ENCODE peak calls at places on chromosomes 1 and 21, in four cellular contexts. One of them, this sample, is unnamed.

GRCh38 chr1:168609133-168609715 is 32.8 kb downstream of the XCL1 start:
- DNase-seq in neural progenitor cell: peak; percentile 45
- DNase-seq in prostate gland: no peak
- DNase-seq in uterus: peak; percentile 76
- DNase-seq in this sample: no peak

GRCh38 chr1:9416506-9416905 is 122.8 kb upstream of the SLC25A33 start:
- DNase-seq in neural progenitor cell: no peak
- DNase-seq in prostate gland: no peak
- DNase-seq in uterus: no peak
- DNase-seq in this sample: no peak

GRCh38 chr1:65260851-65261473 is 48.4 kb upstream of the DNAJC6 start:
- DNase-seq in neural progenitor cell: no peak
- DNase-seq in prostate gland: no peak
- DNase-seq in uterus: no peak
- DNase-seq in this sample: no peak

GRCh38 chr1:22861764-22862440 is 110.8 kb downstream of the LACTBL1 start:
- DNase-seq in neural progenitor cell: peak; percentile 61
- DNase-seq in prostate gland: no peak
- DNase-seq in uterus: no peak
- DNase-seq in this sample: no peak

GRCh38 chr1:52925571-52926005 is 1.5 kb upstream of the SCP2 start:
- DNase-seq in neural progenitor cell: no peak
- DNase-seq in prostate gland: no peak
- DNase-seq in uterus: peak; percentile 39
- DNase-seq in this sample: peak; percentile 11

GRCh38 chr1:58755468-58755872 is 28.4 kb downstream of the JUN start:
- DNase-seq in neural progenitor cell: no peak
- DNase-seq in prostate gland: peak; percentile 52
- DNase-seq in uterus: peak; percentile 85
- DNase-seq in this sample: peak; percentile 95

GRCh38 chr1:218931331-218931730 is 242.3 kb upstream of the LYPLAL1 start:
- DNase-seq in neural progenitor cell: no peak
- DNase-seq in prostate gland: no peak
- DNase-seq in uterus: no peak
- DNase-seq in this sample: no peak

GRCh38 chr21:41923641-41924342 is 30.0 kb downstream of the C2CD2 start:
- DNase-seq in neural progenitor cell: no peak
- DNase-seq in prostate gland: no peak
- DNase-seq in uterus: no peak
- DNase-seq in this sample: no peak

GRCh38 chr1:22388666-22389455 is 62.8 kb upstream of the ZBTB40 start:
- DNase-seq in neural progenitor cell: no peak
- DNase-seq in prostate gland: no peak
- DNase-seq in uterus: no peak
- DNase-seq in this sample: peak; percentile 60

GRCh38 chr21:34907783-34908423 is 141.2 kb downstream of the RUNX1 start:
- DNase-seq in neural progenitor cell: no peak
- DNase-seq in prostate gland: no peak
- DNase-seq in uterus: no peak
- DNase-seq in this sample: no peak

GRCh38 chr1:243496173-243496553 is 240.3 kb downstream of the SDCCAG8 start:
- DNase-seq in neural progenitor cell: peak; percentile 26
- DNase-seq in prostate gland: no peak
- DNase-seq in uterus: no peak
- DNase-seq in this sample: no peak

GRCh38 chr21:23496729-23497128 is 2110.6 kb downstream of the MRPL39 start:
- DNase-seq in neural progenitor cell: no peak
- DNase-seq in prostate gland: no peak
- DNase-seq in uterus: no peak
- DNase-seq in this sample: no peak

GRCh38 chr1:181442181-181442525 is 41.2 kb upstream of the CACNA1E start:
- DNase-seq in neural progenitor cell: no peak
- DNase-seq in prostate gland: no peak
- DNase-seq in uterus: no peak
- DNase-seq in this sample: no peak

GRCh38 chr21:42376338-42376982 is 10.1 kb upstream of the TFF1 start:
- DNase-seq in neural progenitor cell: no peak
- DNase-seq in prostate gland: peak; percentile 47
- DNase-seq in uterus: no peak
- DNase-seq in this sample: no peak

GRCh38 chr1:108561731-108562326 is 1.9 kb downstream of the EEIG2 start:
- DNase-seq in neural progenitor cell: peak; percentile 84
- DNase-seq in prostate gland: peak; percentile 65
- DNase-seq in uterus: peak; percentile 19
- DNase-seq in this sample: no peak

GRCh38 chr1:228911225-228911624 is 175.9 kb downstream of the RHOU start:
- DNase-seq in neural progenitor cell: peak; percentile 55
- DNase-seq in prostate gland: no peak
- DNase-seq in uterus: no peak
- DNase-seq in this sample: peak; percentile 23

GRCh38 chr1:32693455-32694174 is 9.0 kb downstream of the SYNC start:
- DNase-seq in neural progenitor cell: no peak
- DNase-seq in prostate gland: no peak
- DNase-seq in uterus: no peak
- DNase-seq in this sample: no peak

GRCh38 chr1:9239622-9240401 is 5.2 kb downstream of the H6PD start:
- DNase-seq in neural progenitor cell: peak; percentile 30
- DNase-seq in prostate gland: no peak
- DNase-seq in uterus: peak; percentile 79
- DNase-seq in this sample: peak; percentile 66

GRCh38 chr21:34886554-34887385 is 162.3 kb downstream of the RUNX1 start:
- DNase-seq in neural progenitor cell: peak; percentile 76
- DNase-seq in prostate gland: no peak
- DNase-seq in uterus: no peak
- DNase-seq in this sample: no peak

GRCh38 chr1:80217377-80217986 is 1211.0 kb upstream of the ADGRL4 start:
- DNase-seq in neural progenitor cell: peak; percentile 55
- DNase-seq in prostate gland: peak; percentile 26
- DNase-seq in uterus: no peak
- DNase-seq in this sample: no peak

GRCh38 chr21:39033878-39034589 is 149.2 kb downstream of the PSMG1 start:
- DNase-seq in neural progenitor cell: no peak
- DNase-seq in prostate gland: peak; percentile 75
- DNase-seq in uterus: no peak
- DNase-seq in this sample: no peak

GRCh38 chr1:206479164-206480125 is 9.2 kb downstream of the IKBKE start:
- DNase-seq in neural progenitor cell: peak; percentile 83
- DNase-seq in prostate gland: peak; percentile 66
- DNase-seq in uterus: peak; percentile 77
- DNase-seq in this sample: peak; percentile 48

DNA sequence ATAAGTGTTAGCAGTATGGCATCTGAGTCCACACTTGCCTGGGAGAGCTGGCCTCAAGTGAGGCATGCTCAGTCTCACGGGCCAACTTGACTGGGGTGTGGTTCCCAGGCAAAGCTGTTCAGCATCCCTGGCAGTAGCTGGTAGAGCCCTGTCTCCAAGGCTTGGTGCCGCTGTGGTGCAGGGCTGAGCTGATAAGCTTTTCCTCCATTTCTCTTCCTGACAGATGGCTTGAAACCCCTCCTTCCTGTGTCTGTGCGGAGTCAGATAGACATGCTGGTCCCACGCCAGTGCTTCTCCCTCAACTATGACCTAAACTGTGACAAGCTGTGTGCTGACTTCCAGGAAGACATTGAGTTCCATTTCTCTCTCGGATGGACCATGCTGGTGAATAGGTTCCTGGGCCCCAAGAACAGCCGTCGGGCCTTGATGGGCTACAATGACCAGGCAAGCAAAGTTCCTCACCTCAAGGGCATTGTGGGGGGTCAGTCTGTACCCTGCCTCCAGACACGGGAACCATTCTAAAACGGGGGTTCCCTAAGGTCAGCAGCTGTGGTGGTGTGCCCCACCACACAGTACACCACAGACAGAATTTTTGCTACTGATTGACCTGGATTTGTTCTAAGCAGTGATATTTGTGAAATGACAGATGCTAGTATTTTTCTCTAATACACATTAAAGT is 13.7 kb upstream of the MIIP start:
- DNase-seq in neural progenitor cell: no peak
- DNase-seq in prostate gland: no peak
- DNase-seq in uterus: no peak
- DNase-seq in this sample: no peak
- H3K36me3 ChIP-seq in neural progenitor cell: no peaks in the 10 kb centered on the region
- H3K36me3 ChIP-seq in prostate gland: peaks cover 19% of the 10 kb centered on the region
- H3K36me3 ChIP-seq in uterus: no peaks in the 10 kb centered on the region
- H3K36me3 ChIP-seq in this sample: peaks cover 83% of the 10 kb centered on the region

DNA sequence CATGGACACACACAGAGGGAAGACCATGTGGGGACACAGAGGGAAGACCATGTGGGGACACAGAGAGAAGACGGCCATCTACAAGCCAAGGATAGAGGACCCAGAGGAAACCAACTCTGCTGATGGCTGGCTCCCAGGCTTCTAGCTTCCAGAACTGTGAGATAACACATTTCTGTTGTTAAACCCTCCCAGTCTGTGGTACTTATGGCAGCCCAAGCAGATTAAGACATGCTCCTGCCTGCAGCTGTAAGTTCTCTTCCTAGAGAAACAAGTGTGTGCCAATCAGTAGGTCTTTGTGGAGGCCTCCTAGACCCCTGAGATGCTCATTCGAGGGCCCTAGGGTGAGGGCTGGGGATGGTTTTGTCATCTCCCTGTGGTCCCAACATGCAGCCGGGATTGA is 2.7 kb downstream of the AGT start:
- DNase-seq in neural progenitor cell: no peak
- DNase-seq in prostate gland: no peak
- DNase-seq in uterus: no peak
- DNase-seq in this sample: no peak
- H3K4me3 ChIP-seq in neural progenitor cell: no peak overlapping the region
- H3K4me3 ChIP-seq in prostate gland: no peak overlapping the region
- H3K4me3 ChIP-seq in uterus: no peak overlapping the region
- H3K4me3 ChIP-seq in this sample: no peak overlapping the region

GRCh38 chr1:116255486-116255885 is 117.6 kb upstream of the ATP1A1 start:
- DNase-seq in neural progenitor cell: peak; percentile 15
- DNase-seq in prostate gland: no peak
- DNase-seq in uterus: no peak
- DNase-seq in this sample: no peak
- H3K27ac ChIP-seq in neural progenitor cell: no peak overlapping the region
- H3K27ac ChIP-seq in prostate gland: no peak overlapping the region
- H3K27ac ChIP-seq in uterus: no peak overlapping the region
- H3K27ac ChIP-seq in this sample: no peak overlapping the region

GRCh38 chr21:32843561-32843960 is 72.0 kb upstream of the PAXBP1 start:
- DNase-seq in neural progenitor cell: no peak
- DNase-seq in prostate gland: no peak
- DNase-seq in uterus: no peak
- DNase-seq in this sample: no peak
- H3K36me3 ChIP-seq in neural progenitor cell: no peaks in the 10 kb centered on the region
- H3K36me3 ChIP-seq in prostate gland: no peaks in the 10 kb centered on the region
- H3K36me3 ChIP-seq in uterus: no peaks in the 10 kb centered on the region
- H3K36me3 ChIP-seq in this sample: no peaks in the 10 kb centered on the region

GRCh38 chr1:112507896-112508241 is 896 bp upstream of the WNT2B start:
- DNase-seq in neural progenitor cell: peak; percentile 62
- DNase-seq in prostate gland: no peak
- DNase-seq in uterus: no peak
- DNase-seq in this sample: no peak

GRCh38 chr1:112505400-112505785 is 3.4 kb upstream of the WNT2B start:
- DNase-seq in neural progenitor cell: no peak
- DNase-seq in prostate gland: no peak
- DNase-seq in uterus: no peak
- DNase-seq in this sample: no peak

GRCh38 chr1:112505878-112506277 is 2.9 kb upstream of the WNT2B start:
- DNase-seq in neural progenitor cell: no peak
- DNase-seq in prostate gland: no peak
- DNase-seq in uterus: no peak
- DNase-seq in this sample: no peak

GRCh38 chr1:112507336-112507735 is 1.4 kb upstream of the WNT2B start:
- DNase-seq in neural progenitor cell: no peak
- DNase-seq in prostate gland: no peak
- DNase-seq in uterus: no peak
- DNase-seq in this sample: no peak

GRCh38 chr1:112506731-112507130 is 2.0 kb upstream of the WNT2B start:
- DNase-seq in neural progenitor cell: no peak
- DNase-seq in prostate gland: no peak
- DNase-seq in uterus: no peak
- DNase-seq in this sample: no peak
- H3K4me3 ChIP-seq in neural progenitor cell: no peak overlapping the region
- H3K4me3 ChIP-seq in prostate gland: no peak overlapping the region
- H3K4me3 ChIP-seq in uterus: no peak overlapping the region
- H3K4me3 ChIP-seq in this sample: no peak overlapping the region

GRCh38 chr1:110631836-110632620 is 25.9 kb upstream of the KCNA2 start:
- DNase-seq in neural progenitor cell: no peak
- DNase-seq in prostate gland: no peak
- DNase-seq in uterus: no peak
- DNase-seq in this sample: no peak
- H3K27ac ChIP-seq in neural progenitor cell: no peak overlapping the region
- H3K27ac ChIP-seq in prostate gland: no peak overlapping the region
- H3K27ac ChIP-seq in uterus: no peak overlapping the region
- H3K27ac ChIP-seq in this sample: no peak overlapping the region

DNA sequence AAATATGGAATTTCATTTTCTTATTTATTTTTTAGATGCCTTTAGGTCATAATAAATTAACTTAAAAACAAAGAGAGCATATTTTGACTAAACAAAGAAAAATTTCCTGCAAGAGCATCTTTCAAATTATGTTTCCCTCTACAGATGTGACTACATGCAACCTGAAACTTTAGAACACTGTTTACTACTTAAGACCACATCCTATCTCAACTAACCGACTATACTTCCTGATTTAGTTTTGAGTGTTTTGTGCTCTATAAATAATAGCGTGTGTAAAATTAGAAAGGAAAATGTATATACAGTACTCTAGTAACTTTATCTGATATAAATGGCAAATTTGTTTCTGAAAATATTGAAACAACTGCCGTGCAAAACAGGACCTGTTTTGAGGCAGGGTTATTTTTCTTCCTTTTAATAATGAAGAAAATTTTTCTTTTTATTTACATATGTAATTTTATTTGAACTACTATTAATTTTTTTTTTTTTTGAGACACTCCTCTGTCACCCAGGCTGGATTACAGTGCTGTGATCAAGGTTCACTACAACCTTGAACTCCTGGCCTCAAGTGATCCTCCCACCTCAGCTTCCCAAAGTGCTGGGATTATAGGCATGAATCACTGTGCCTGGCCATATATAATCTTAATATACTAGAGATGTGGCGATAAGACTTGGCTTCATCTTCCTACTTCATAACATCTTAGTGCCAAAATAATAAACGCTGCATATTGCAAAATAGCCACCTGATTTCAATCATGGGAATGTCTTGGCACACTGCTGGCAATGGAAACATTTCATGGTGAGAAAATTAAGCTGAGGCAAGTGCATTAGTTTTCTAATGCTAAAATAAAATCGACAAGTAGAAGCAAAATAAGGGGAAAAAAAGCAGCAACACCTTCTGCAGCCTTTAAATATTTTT is 12.3 kb downstream of the ZRANB2 start:
- DNase-seq in neural progenitor cell: no peak
- DNase-seq in prostate gland: no peak
- DNase-seq in uterus: peak; percentile 34
- DNase-seq in this sample: no peak
- H3K36me3 ChIP-seq in neural progenitor cell: peaks cover 67% of the 10 kb centered on the region
- H3K36me3 ChIP-seq in prostate gland: peaks cover 2% of the 10 kb centered on the region
- H3K36me3 ChIP-seq in uterus: no peaks in the 10 kb centered on the region
- H3K36me3 ChIP-seq in this sample: peaks cover 94% of the 10 kb centered on the region

DNA sequence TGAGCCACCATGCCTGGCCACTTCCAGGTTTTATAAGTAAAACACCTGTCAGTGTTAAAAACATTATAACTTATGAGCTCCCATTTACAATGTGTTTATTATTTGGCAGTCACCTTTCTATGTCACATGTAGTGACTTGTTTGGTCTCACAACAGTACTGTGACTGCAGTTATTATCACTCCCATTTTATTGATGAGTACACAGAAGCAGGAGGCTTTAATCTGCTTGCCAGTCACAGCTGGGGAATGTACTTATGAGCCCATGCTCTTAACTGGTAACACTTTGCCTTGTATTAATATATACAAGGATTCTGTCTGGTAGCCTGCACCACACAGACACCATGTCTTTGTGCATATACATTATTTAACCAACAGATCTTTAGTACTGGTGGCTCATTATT is 31.1 kb upstream of the BACH1 start:
- DNase-seq in neural progenitor cell: no peak
- DNase-seq in prostate gland: no peak
- DNase-seq in uterus: no peak
- DNase-seq in this sample: no peak
- H3K4me3 ChIP-seq in neural progenitor cell: no peak overlapping the region
- H3K4me3 ChIP-seq in prostate gland: no peak overlapping the region
- H3K4me3 ChIP-seq in uterus: no peak overlapping the region
- H3K4me3 ChIP-seq in this sample: no peak overlapping the region

This sample was measured in SJSA1.